ENCODE peak calls at places on chromosomes 16 and 17, in seven cellular contexts. F is ovary, H is fibroblast of lung, B is ascending aorta, Y is heart right ventricle, K is lower lobe of right lung, A is mammary epithelial cell. S is an unnamed sample.

GRCh38 chr16:85524630-85525463 is 88.3 kb upstream of the GSE1 start:
- DNase-seq in Y (no peak), H (peak), A (peak), B (peak), F (no peak), K (peak), S (peak)

GRCh38 chr17:31740611-31741082 is 118.4 kb downstream of the COPRS start:
- DNase-seq in H (peak), B (no peak), F (no peak), A (no peak), K (no peak), Y (no peak), S (peak)

GRCh38 chr17:15931394-15931793 is 13.5 kb upstream of the ADORA2B start:
- DNase-seq in H (no peak), K (no peak), F (no peak), A (no peak), Y (no peak), B (no peak), S (no peak)

GRCh38 chr16:4904108-4904941 is 32.6 kb downstream of the PPL start:
- DNase-seq in A (no peak), K (peak), B (no peak), F (no peak), Y (no peak), H (no peak), S (no peak)

GRCh38 chr16:83933885-83934683 is 19.0 kb upstream of the OSGIN1 start:
- DNase-seq in F (no peak), A (no peak), Y (no peak), B (no peak), H (peak), K (no peak), S (no peak)

GRCh38 chr17:58741121-58741625 is 14.5 kb upstream of the PPM1E start:
- DNase-seq in B (no peak), H (peak), A (peak), Y (no peak), F (no peak), K (no peak), S (peak)

GRCh38 chr17:77370536-77370935 is 229.8 kb downstream of the SEC14L1 start:
- DNase-seq in A (no peak), B (no peak), F (peak), K (peak), H (no peak), Y (no peak), S (no peak)

GRCh38 chr17:39903158-39903884 is 15.1 kb downstream of the GSDMB start:
- DNase-seq in K (no peak), F (no peak), B (no peak), H (no peak), A (no peak), Y (no peak), S (peak)

GRCh38 chr17:72266099-72266852 is 145.5 kb downstream of the SOX9 start:
- DNase-seq in A (peak), B (no peak), H (no peak), Y (no peak), K (no peak), F (no peak), S (no peak)

GRCh38 chr17:80362428-80363119 is 52.4 kb upstream of the ENDOV start:
- DNase-seq in H (peak), Y (peak), F (peak), B (no peak), K (no peak), A (no peak), S (peak)

GRCh38 chr17:73359987-73360410 is 48.2 kb upstream of the CDC42EP4 start:
- DNase-seq in H (no peak), A (peak), K (peak), B (no peak), F (no peak), Y (no peak), S (no peak)

GRCh38 chr16:54136276-54136625 is 150.3 kb downstream of the IRX3 start:
- DNase-seq in F (no peak), Y (no peak), A (peak), K (no peak), B (no peak), H (peak), S (peak)

GRCh38 chr17:8253801-8254200 is 4.7 kb downstream of the PFAS start:
- DNase-seq in F (no peak), A (no peak), H (peak), B (no peak), K (no peak), Y (peak), S (peak)

GRCh38 chr17:63154586-63155244 is 188.7 kb downstream of the TANC2 start:
- DNase-seq in A (no peak), F (no peak), H (no peak), B (no peak), K (no peak), Y (no peak), S (peak)

GRCh38 chr17:28567604-28568003 is 3.7 kb downstream of the PIGS start:
- DNase-seq in B (no peak), A (no peak), F (no peak), K (no peak), Y (no peak), H (no peak), S (no peak)

GRCh38 chr17:77423589-77424451 is 283.1 kb downstream of the SEC14L1 start:
- DNase-seq in F (peak), H (peak), K (no peak), Y (peak), A (peak), B (peak), S (peak)

GRCh38 chr17:8189041-8189710 is 804 bp downstream of the BORCS6 start:
- DNase-seq in H (peak), Y (no peak), K (peak), B (no peak), F (peak), A (no peak), S (peak)

DNA sequence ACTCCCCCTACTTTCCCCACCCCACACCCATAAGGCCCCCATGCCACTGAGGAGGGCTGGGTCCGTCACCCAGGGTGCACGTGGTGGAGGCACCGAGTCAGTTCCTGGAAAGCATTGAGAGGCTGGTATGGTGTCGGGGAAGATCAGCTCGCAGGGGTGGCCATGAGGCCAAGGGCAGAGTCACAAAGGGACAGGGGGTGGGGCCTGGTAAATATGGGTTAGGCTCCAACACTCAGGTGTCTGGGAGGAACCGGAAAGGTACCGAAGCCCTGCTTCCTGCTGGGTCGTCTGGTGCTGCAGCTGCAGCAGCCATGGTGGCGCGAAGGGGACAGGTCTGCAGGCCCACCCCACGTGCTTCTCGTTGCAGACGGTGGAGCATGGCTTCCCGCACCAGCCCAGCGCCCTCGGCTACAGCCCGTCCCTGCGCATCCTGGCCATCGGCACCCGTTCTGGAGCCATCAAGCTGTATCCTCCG is 30.2 kb downstream of the LLGL2 start:
- DNase-seq in H (no peak), A (no peak), K (no peak), B (no peak), Y (no peak), F (no peak), S (no peak)
- TF ChIP-seq CTCF in H (no peak), A (no peak), K (no peak), B (no peak), Y (no peak), F (no peak), S (no peak)

GRCh38 chr16:58336332-58337089 is 41.7 kb upstream of the PRSS54 start:
- DNase-seq in B (no peak), H (peak), A (peak), K (peak), F (peak), Y (peak), S (peak)
- H3K4me3 ChIP-seq in B (peak), H (peak), A (no peak), K (peak), F (peak), Y (peak), S (peak)

GRCh38 chr16:67561501-67561823 is 864 bp upstream of the CTCF start:
- DNase-seq in Y (no peak), A (no peak), B (no peak), K (no peak), H (no peak), F (no peak), S (no peak)

GRCh38 chr16:67562526-67562917 is at the start of gene CTCF:
- DNase-seq in B (no peak), F (peak), A (peak), Y (peak), H (peak), K (peak), S (peak)

GRCh38 chr16:67561824-67562525 is 351 bp upstream of the CTCF start:
- DNase-seq in A (peak), F (peak), Y (peak), K (peak), B (peak), H (peak), S (peak)

GRCh38 chr16:67563708-67564468 is 1.6 kb downstream of the CTCF start:
- DNase-seq in B (peak), H (peak), A (peak), K (peak), F (no peak), Y (peak), S (peak)

DNA sequence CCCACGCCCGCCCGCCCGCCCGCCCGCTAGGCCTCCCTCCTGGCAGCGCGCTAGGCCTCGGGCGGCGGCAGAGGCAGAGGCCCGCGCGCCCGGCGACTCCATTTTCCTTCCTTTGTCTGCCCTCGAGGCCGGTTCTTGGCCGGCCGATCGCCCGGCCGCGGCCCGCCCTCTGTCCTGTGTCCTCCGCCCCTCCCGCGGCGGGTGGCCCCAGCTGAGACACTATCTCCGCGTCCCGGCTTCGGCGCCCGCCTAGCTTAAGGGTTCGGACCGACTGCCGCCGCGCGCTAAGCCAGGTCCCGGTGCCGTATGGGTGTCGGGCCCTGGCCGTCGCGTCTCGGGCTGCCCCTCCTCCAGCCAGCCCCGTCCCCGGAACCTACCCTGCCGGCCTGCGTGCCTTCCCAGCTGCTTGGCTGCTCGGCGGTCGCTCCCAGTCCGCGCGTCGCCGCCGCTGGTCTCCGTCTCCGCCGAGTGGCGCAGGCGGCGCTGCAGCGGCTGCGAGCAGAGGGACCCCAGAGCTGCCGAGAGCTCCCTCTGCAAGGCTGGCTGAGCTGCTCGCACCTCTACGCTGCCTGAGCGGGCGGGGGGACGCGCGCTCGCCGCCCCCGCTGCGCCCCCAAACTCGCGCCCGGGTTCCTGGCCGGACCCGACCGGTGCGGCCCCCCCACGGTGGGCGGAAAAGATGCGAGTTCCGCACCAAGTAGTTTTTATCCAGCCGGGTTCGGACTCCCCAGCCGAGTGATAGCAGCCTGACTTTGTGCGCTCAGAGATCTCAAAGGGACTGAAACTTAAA is 787 bp downstream of the CTCF start:
- DNase-seq in Y (peak), K (peak), H (peak), A (peak), F (peak), B (no peak), S (peak)
- TF ChIP-seq CTCF in Y (peak), K (peak), H (peak), A (peak), F (peak), B (peak), S (peak)

GRCh38 chr17:81429353-81429774 is 34.1 kb downstream of the BAHCC1 start:
- DNase-seq in B (no peak), F (peak), Y (peak), K (peak), H (peak), A (peak), S (peak)
- H3K4me3 ChIP-seq in B (peak), F (peak), Y (peak), K (peak), H (no peak), A (no peak), S (no peak)

GRCh38 chr17:47821424-47822379 is at the start of gene OSBPL7:
- DNase-seq in B (peak), Y (peak), K (peak), H (peak), A (peak), F (peak), S (peak)
- TF ChIP-seq CTCF in B (peak), Y (peak), K (no peak), H (no peak), A (no peak), F (no peak), S (no peak)

GRCh38 chr17:43024407-43025289 is at the start of gene RND2:
- DNase-seq in F (peak), B (peak), Y (peak), H (peak), A (peak), K (peak), S (peak)

GRCh38 chr17:43026610-43027009 is 1.6 kb downstream of the RND2 start:
- DNase-seq in B (no peak), A (no peak), F (no peak), Y (no peak), K (no peak), H (no peak), S (no peak)

GRCh38 chr17:43027091-43028032 is 2.3 kb downstream of the RND2 start:
- DNase-seq in K (no peak), A (no peak), H (no peak), F (no peak), Y (no peak), B (no peak), S (no peak)

GRCh38 chr17:43025766-43026537 is 921 bp downstream of the RND2 start:
- DNase-seq in H (no peak), K (no peak), F (no peak), Y (no peak), A (no peak), B (no peak), S (no peak)

DNA sequence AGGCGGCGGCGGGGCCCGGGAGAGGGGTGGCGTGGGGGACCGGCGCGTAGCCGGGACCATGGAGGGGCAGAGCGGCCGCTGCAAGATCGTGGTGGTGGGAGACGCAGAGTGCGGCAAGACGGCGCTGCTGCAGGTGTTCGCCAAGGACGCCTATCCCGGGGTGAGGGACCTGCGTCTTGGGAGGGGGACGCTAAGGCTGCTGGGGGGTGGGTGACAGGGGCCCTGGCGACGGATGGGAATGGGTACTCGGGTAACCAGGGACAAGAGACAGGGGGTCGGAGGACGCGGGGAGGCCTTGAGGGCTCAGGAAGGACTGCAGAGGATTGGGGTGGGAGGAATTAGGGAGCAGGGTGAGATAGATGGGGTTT is 243 bp downstream of the RND2 start:
- DNase-seq in F (no peak), K (no peak), B (no peak), H (no peak), A (no peak), Y (no peak), S (no peak)
- H3K4me3 ChIP-seq in F (peak), K (peak), B (peak), H (no peak), A (no peak), Y (peak), S (peak)

DNA sequence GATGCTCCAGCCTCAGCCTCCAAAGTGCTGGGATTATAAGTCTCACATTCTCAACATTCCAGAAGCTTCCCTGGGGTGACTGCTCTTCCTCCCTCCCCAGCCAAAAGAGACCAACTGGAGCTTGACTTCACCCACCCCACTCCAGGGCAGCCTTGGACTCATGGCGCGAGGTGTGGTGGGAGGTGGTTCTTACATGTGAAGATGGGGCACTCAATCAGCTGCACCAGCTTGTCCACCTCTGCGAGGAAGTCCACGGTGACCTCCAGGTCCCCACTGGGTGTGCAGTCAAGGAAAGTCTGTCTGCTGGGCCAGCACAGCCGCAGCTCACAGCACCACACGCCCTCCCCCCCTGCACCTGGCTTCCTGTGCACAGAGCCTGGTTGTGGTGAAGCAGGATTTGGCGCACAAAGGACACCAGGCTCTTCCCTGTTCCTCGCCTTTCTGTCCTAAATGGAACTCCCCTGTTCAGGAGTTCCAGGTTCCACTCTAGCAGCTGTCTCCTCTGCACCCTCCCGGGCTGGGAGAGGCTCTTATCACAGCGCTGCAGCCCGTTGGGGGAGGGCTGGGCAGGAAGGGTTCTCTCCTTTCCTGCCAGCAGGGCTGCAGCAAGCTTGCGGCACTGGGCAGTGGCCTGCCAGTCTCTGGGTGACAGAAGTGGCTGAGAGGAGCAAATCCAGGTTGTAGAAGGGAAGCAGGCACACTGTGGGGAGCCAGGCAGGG is 9.7 kb upstream of the MTSS2 start:
- DNase-seq in F (no peak), Y (peak), H (peak), K (peak), B (no peak), A (no peak), S (no peak)
- TF ChIP-seq CTCF in F (no peak), Y (peak), H (no peak), K (peak), B (no peak), A (no peak), S (no peak)

GRCh38 chr17:48551601-48552452 is 6.9 kb upstream of the HOXB2 start:
- DNase-seq in B (no peak), A (peak), Y (no peak), H (peak), F (no peak), K (no peak), S (no peak)

GRCh38 chr17:48553190-48553547 is 8.3 kb upstream of the HOXB2 start:
- DNase-seq in F (no peak), H (no peak), A (no peak), Y (no peak), K (no peak), B (no peak), S (no peak)

GRCh38 chr17:48553837-48554236 is 8.9 kb upstream of the HOXB2 start:
- DNase-seq in A (peak), H (peak), K (no peak), F (no peak), B (no peak), Y (no peak), S (peak)

GRCh38 chr17:48551206-48551597 is 6.3 kb upstream of the HOXB2 start:
- DNase-seq in K (no peak), Y (no peak), H (peak), A (peak), B (no peak), F (no peak), S (no peak)

DNA sequence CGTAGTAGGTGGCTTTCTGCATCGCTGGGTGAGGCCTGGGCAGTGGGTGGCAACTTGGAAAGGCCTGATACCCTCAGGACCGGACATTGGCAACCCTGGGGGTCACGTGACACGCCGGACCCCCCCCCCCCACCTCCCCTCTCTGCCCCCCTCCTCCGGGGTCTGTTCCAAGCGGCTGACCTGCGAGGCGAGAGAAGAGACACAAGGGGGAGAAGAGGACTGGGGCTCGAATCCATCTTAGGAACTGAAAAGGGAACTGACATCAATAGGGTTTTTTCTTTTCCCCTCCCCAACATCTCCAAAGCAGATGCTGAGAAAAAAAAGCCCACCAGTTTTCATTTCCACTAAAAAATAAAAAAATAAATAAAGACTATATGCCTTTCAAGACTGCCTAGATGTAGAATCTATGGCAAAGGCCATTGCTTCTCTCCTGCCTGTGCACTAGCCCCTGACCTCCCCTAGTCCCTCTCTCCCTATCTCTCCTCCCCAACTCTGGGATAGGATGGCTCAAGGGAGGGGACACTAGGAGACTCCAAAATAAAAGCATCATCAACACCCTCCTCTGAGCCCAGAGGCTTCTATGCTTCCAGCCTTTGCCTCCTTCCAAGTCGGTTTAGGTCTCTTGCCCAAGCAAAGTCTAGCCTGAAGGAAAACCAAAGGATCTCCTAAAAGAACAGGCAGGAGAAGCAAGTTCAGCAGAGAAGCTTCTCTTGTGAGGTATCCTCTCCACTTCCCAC is 7.7 kb upstream of the HOXB2 start:
- DNase-seq in K (no peak), A (peak), F (no peak), H (peak), Y (no peak), B (no peak), S (peak)
- H3K4me3 ChIP-seq in K (peak), A (no peak), F (no peak), H (peak), Y (no peak), B (peak), S (peak)